ENCODE peak calls at places on chromosomes 2 and 18, in eight cellular contexts. T is stomach; D is right cardiac atrium; Y is CD4-positive, CD25-positive, alpha-beta regulatory T cell; G is mucosa of descending colon; O is H1; F is sigmoid colon; X is ovary. C is an unnamed sample.
A peak's percentile ranks its signal among the peaks of the same experiment; 100 is the strongest.

GRCh38 chr2:238425979-238426567 is 654 bp upstream of the ASB1 start:
- DNase-seq in T (peak; percentile 25), D (no peak), Y (no peak), G (peak; percentile 69), O (no peak), F (no peak), X (peak; percentile 43), C (peak; percentile 72)

GRCh38 chr2:67259581-67260347 is 137.4 kb upstream of the ETAA1 start:
- DNase-seq in T (no peak), D (peak; percentile 35), Y (no peak), G (peak; percentile 28), O (no peak), F (peak; percentile 94), X (peak; percentile 19), C (no peak)

GRCh38 chr2:214730248-214730647 is 79.2 kb downstream of the BARD1 start:
- DNase-seq in T (no peak), D (no peak), Y (no peak), G (no peak), O (no peak), F (no peak), X (no peak), C (no peak)

GRCh38 chr2:95074663-95075439 is 46.8 kb downstream of the MRPS5 start:
- DNase-seq in T (no peak), D (no peak), Y (peak; percentile 79), G (no peak), O (no peak), F (no peak), X (no peak), C (peak; percentile 61)

GRCh38 chr2:172927381-172928357 is 148.0 kb upstream of the MAP3K20 start:
- DNase-seq in T (peak; percentile 64), D (peak; percentile 50), Y (no peak), G (no peak), O (no peak), F (peak; percentile 69), X (no peak), C (no peak)

GRCh38 chr2:45533771-45534170 is 77.3 kb downstream of the SRBD1 start:
- DNase-seq in T (no peak), D (no peak), Y (no peak), G (no peak), O (no peak), F (no peak), X (no peak), C (no peak)

GRCh38 chr18:44039826-44040225 is 640.9 kb upstream of the SETBP1 start:
- DNase-seq in T (no peak), D (no peak), Y (no peak), G (no peak), O (no peak), F (no peak), X (no peak), C (no peak)

GRCh38 chr18:47283476-47283875 is 32.0 kb upstream of the SKOR2 start:
- DNase-seq in T (no peak), D (no peak), Y (no peak), G (no peak), O (no peak), F (no peak), X (no peak), C (no peak)

GRCh38 chr2:188414869-188415753 is 123.4 kb downstream of the GULP1 start:
- DNase-seq in T (no peak), D (no peak), Y (no peak), G (no peak), O (no peak), F (no peak), X (no peak), C (no peak)

GRCh38 chr18:32661486-32662299 is 111.1 kb downstream of the KLHL14 start:
- DNase-seq in T (no peak), D (no peak), Y (no peak), G (no peak), O (no peak), F (no peak), X (no peak), C (no peak)

GRCh38 chr2:96203130-96204028 is 5.2 kb downstream of the STARD7 start:
- DNase-seq in T (no peak), D (no peak), Y (peak; percentile 19), G (no peak), O (no peak), F (no peak), X (no peak), C (no peak)

GRCh38 chr2:174125151-174125550 is 123.2 kb downstream of the OLA1 start:
- DNase-seq in T (no peak), D (no peak), Y (no peak), G (no peak), O (no peak), F (no peak), X (no peak), C (no peak)

GRCh38 chr2:50181212-50181611 is 850.7 kb downstream of the NRXN1 start:
- DNase-seq in T (no peak), D (no peak), Y (no peak), G (no peak), O (no peak), F (no peak), X (no peak), C (no peak)

GRCh38 chr2:13768274-13768673 is 864.2 kb upstream of the LRATD1 start:
- DNase-seq in T (no peak), D (no peak), Y (no peak), G (no peak), O (no peak), F (no peak), X (no peak), C (no peak)

GRCh38 chr18:74609535-74609934 is 11.9 kb downstream of the ZNF407 start:
- DNase-seq in T (no peak), D (no peak), Y (no peak), G (no peak), O (no peak), F (no peak), X (no peak), C (no peak)

GRCh38 chr2:215409331-215410127 is 26.3 kb downstream of the FN1 start:
- DNase-seq in T (no peak), D (no peak), Y (no peak), G (no peak), O (no peak), F (no peak), X (no peak), C (no peak)

GRCh38 chr2:109020217-109020637 is 31.2 kb upstream of the EDAR start:
- DNase-seq in T (no peak), D (no peak), Y (peak; percentile 64), G (no peak), O (no peak), F (no peak), X (no peak), C (no peak)

GRCh38 chr2:174682578-174683391 is 81.5 kb downstream of the CHRNA1 start:
- DNase-seq in T (peak; percentile 61), D (peak; percentile 80), Y (peak; percentile 73), G (peak; percentile 73), O (no peak), F (peak; percentile 88), X (peak; percentile 79), C (peak; percentile 90)

GRCh38 chr2:129747500-129748125 is 231.9 kb upstream of the RAB6C start:
- DNase-seq in T (no peak), D (no peak), Y (no peak), G (no peak), O (no peak), F (no peak), X (no peak), C (no peak)

GRCh38 chr18:48002933-48003365 is 72.5 kb upstream of the SMAD2 start:
- DNase-seq in T (peak; percentile 28), D (peak; percentile 62), Y (no peak), G (peak; percentile 78), O (no peak), F (no peak), X (no peak), C (peak; percentile 93)

GRCh38 chr2:8487461-8487932 is 194.4 kb upstream of the ID2 start:
- DNase-seq in T (no peak), D (no peak), Y (no peak), G (no peak), O (peak; percentile 13), F (peak; percentile 46), X (no peak), C (no peak)
- H3K4me1 ChIP-seq in T (peaks cover 52% of the 10 kb centered on the region), D (no peaks in the 10 kb centered on the region), Y (peaks cover 50% of the 10 kb centered on the region), G (peaks cover 14% of the 10 kb centered on the region), O (peaks cover 8% of the 10 kb centered on the region), F (no peaks in the 10 kb centered on the region), X (peaks cover 3% of the 10 kb centered on the region), C (peaks cover 2% of the 10 kb centered on the region)

GRCh38 chr18:73414069-73414468 is 546.3 kb upstream of the NETO1 start:
- DNase-seq in T (no peak), D (no peak), Y (no peak), G (no peak), O (no peak), F (no peak), X (no peak), C (no peak)
- H3K4me1 ChIP-seq in T (no peaks in the 10 kb centered on the region), D (no peaks in the 10 kb centered on the region), Y (no peaks in the 10 kb centered on the region), G (no peaks in the 10 kb centered on the region), O (no peaks in the 10 kb centered on the region), F (no peaks in the 10 kb centered on the region), X (no peaks in the 10 kb centered on the region), C (no peaks in the 10 kb centered on the region)

GRCh38 chr18:49490246-49490762 is 3.3 kb upstream of the C18orf32 start:
- DNase-seq in T (no peak), D (no peak), Y (peak; percentile 15), G (no peak), O (no peak), F (no peak), X (no peak), C (no peak)
- H3K4me1 ChIP-seq in T (peaks cover 61% of the 10 kb centered on the region), D (no peaks in the 10 kb centered on the region), Y (peaks cover 52% of the 10 kb centered on the region), G (peaks cover 19% of the 10 kb centered on the region), O (peaks cover 8% of the 10 kb centered on the region), F (no peaks in the 10 kb centered on the region), X (peaks cover 5% of the 10 kb centered on the region), C (peaks cover 21% of the 10 kb centered on the region)

GRCh38 chr2:190860985-190861721 is 19.5 kb upstream of the GLS start:
- DNase-seq in T (no peak), D (no peak), Y (no peak), G (no peak), O (peak; percentile 67), F (no peak), X (no peak), C (no peak)
- H3K4me1 ChIP-seq in T (peaks cover 29% of the 10 kb centered on the region), D (no peaks in the 10 kb centered on the region), Y (peaks cover 11% of the 10 kb centered on the region), G (peaks cover 6% of the 10 kb centered on the region), O (peaks cover 4% of the 10 kb centered on the region), F (no peaks in the 10 kb centered on the region), X (peaks cover 6% of the 10 kb centered on the region), C (peaks cover 9% of the 10 kb centered on the region)

DNA sequence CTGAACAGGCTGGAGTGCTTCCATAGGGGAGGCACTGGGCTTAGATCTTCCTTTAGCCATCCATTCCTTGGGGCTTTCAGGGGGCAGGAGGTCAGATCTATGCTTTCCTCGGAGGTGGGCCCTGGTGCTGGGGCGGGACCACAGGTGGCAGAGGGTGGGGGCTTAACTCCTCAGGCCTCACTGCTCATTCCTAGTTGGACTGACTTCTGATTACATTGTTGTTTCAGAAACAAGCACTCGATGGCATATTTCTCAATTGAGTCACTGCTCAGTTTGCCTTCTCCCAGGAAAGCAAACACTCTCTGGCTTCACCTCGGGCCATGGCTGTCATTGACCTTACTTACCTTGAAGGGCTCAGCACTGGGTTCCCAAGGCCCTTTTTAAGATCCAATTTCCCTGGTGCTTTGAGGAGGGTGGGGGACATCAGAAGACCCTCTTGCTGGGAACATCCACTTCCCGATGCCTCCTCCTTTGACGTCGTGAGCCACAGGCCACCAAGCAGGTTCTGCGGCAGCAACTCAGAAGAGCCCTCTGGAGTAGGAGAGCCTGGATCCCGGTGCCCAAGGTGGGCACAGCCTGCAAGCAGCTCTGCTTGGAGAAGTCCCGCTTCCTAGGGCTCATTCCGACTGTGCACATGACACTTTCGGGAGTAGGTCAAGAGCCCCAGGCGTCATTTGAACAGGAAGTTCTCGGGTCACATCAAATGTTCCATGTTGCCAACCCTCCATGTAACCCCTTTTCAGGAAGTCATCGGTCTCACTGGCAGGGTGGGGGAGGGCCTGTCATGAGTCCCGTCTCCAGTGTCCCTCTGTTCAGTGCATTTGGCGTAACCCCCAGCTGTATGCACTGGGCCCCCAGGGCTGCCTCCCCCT is 40.6 kb downstream of the SDC1 start:
- DNase-seq in T (peak; percentile 57), D (no peak), Y (no peak), G (peak; percentile 27), O (no peak), F (no peak), X (no peak), C (no peak)
- H3K4me1 ChIP-seq in T (peaks cover 66% of the 10 kb centered on the region), D (no peaks in the 10 kb centered on the region), Y (no peaks in the 10 kb centered on the region), G (peaks cover 34% of the 10 kb centered on the region), O (peaks cover 21% of the 10 kb centered on the region), F (no peaks in the 10 kb centered on the region), X (no peaks in the 10 kb centered on the region), C (peaks cover 35% of the 10 kb centered on the region)